ENCODE peak calls at places on chromosomes 12 and 14, in five cellular contexts. G is stimulated activated CD4-positive, alpha-beta T cell treated with anti-CD3 and anti-CD28 coated beads, Interleukin-2, amount 100 ng/mL, for 48 hours; B is upper lobe of right lung; F is HS-5; Z is foreskin fibroblast. M is an unnamed sample.

GRCh38 chr12:52044284-52044983 is 6.8 kb upstream of the NR4A1 start:
- DNase-seq in G (no peak), F (no peak), Z (peak; percentile 92), B (peak; percentile 84), M (peak; percentile 89)

GRCh38 chr12:6424008-6424347 is 20.8 kb upstream of the CD27 start:
- DNase-seq in G (no peak), Z (no peak), F (no peak), B (no peak), M (no peak)

GRCh38 chr14:55446127-55446736 is 5.8 kb upstream of the TBPL2 start:
- DNase-seq in G (peak; percentile 70), Z (peak; percentile 89), F (peak; percentile 51), B (no peak), M (no peak)

GRCh38 chr12:113392988-113393579 is 10.6 kb downstream of the SDS start:
- DNase-seq in F (no peak), Z (peak; percentile 45), G (no peak), B (no peak), M (no peak)

GRCh38 chr12:123660328-123660727 is 10.6 kb upstream of the TCTN2 start:
- DNase-seq in F (peak; percentile 84), B (no peak), Z (peak; percentile 92), G (no peak), M (no peak)

GRCh38 chr12:68530965-68531364 is 79.7 kb upstream of the RAP1B start:
- DNase-seq in B (no peak), Z (peak; percentile 74), G (no peak), F (no peak), M (no peak)

GRCh38 chr12:31017535-31017934 is 56.1 kb upstream of the DDX11 start:
- DNase-seq in F (no peak), Z (no peak), G (no peak), B (peak; percentile 15), M (peak; percentile 11)

GRCh38 chr12:115912440-115912839 is 365.1 kb downstream of the MED13L start:
- DNase-seq in Z (no peak), B (no peak), G (no peak), F (no peak), M (no peak)

GRCh38 chr12:115755061-115755751 is 522.3 kb downstream of the MED13L start:
- DNase-seq in G (no peak), F (no peak), Z (peak; percentile 54), B (no peak), M (no peak)

GRCh38 chr12:68896881-68897540 is 36.0 kb downstream of the CPM start:
- DNase-seq in F (no peak), Z (no peak), G (no peak), B (no peak), M (no peak)

M was measured in suprapubic skin.